ENCODE peak calls at places on chromosomes 2 and 18, in four cellular contexts. N is H1, W is IMR-90, F is mesendoderm. Y is an unnamed sample.

GRCh38 chr2:222671259-222672067 is at the start of gene MOGAT1:
- DNase-seq in N (peak; percentile 86), W (no peak), F (peak; percentile 83), Y (peak; percentile 84)

GRCh38 chr2:96927420-96928171 is 57.7 kb upstream of the SEMA4C start:
- DNase-seq in N (no peak), W (no peak), F (no peak), Y (no peak)

GRCh38 chr2:38098351-38099095 is 22.6 kb upstream of the CYP1B1 start:
- DNase-seq in N (no peak), W (no peak), F (peak; percentile 27), Y (no peak)

GRCh38 chr2:46866770-46867246 is 48.8 kb downstream of the MCFD2 start:
- DNase-seq in N (no peak), W (no peak), F (no peak), Y (no peak)

GRCh38 chr2:237594514-237594871 is 4.0 kb upstream of the RAB17 start:
- DNase-seq in N (no peak), W (peak; percentile 25), F (no peak), Y (no peak)

GRCh38 chr2:207258191-207258991 is 92.6 kb upstream of the KLF7 start:
- DNase-seq in N (no peak), W (peak; percentile 100), F (peak; percentile 75), Y (no peak)

GRCh38 chr2:54677476-54678265 is 45.8 kb upstream of the EML6 start:
- DNase-seq in N (peak; percentile 23), W (peak; percentile 12), F (no peak), Y (no peak)

GRCh38 chr18:79630266-79631095 is 49.1 kb upstream of the CTDP1 start:
- DNase-seq in N (peak; percentile 38), W (no peak), F (no peak), Y (no peak)

GRCh38 chr2:83055338-83056010 is 1403.6 kb downstream of the SUCLG1 start:
- DNase-seq in N (no peak), W (peak; percentile 86), F (no peak), Y (no peak)

GRCh38 chr2:43224571-43225092 is 1.8 kb downstream of the ZFP36L2 start:
- DNase-seq in N (peak; percentile 66), W (peak; percentile 17), F (peak; percentile 68), Y (no peak)

GRCh38 chr2:215711484-215712034 is 275.7 kb upstream of the FN1 start:
- DNase-seq in N (no peak), W (peak; percentile 78), F (peak; percentile 69), Y (no peak)
- H2BK5ac ChIP-seq in N (no peak overlapping the region), W (peak overlapping the region; percentile 97), F (peak overlapping the region; percentile 56), Y (no peak overlapping the region)

DNA sequence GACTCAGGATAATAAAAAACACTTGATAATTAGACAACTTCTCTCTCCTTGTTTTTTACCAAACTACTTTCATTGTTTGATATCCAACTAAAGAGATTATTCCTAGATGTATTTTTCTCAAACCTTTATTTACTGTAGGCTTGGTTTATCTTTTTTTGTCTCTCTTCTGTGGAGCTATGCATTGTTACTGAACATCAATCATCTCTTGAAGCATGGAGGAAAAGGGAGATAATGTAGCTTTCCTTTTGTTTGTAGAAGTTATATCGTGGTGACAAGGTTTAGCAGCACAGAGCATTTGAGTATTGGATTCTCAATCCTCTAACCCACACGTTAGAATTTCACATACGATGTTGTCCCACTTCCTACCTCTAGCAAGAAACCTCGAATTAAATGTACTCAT is 41.7 kb downstream of the SMCHD1 start:
- DNase-seq in N (no peak), W (no peak), F (no peak), Y (no peak)
- H2BK5ac ChIP-seq in N (no peak overlapping the region), W (no peak overlapping the region), F (no peak overlapping the region), Y (no peak overlapping the region)

GRCh38 chr18:77653792-77654191 is 404.1 kb downstream of the GALR1 start:
- DNase-seq in N (no peak), W (no peak), F (no peak), Y (no peak)

GRCh38 chr18:77654302-77654701 is 404.7 kb downstream of the GALR1 start:
- DNase-seq in N (no peak), W (no peak), F (no peak), Y (no peak)

GRCh38 chr18:77658309-77658681 is 408.6 kb downstream of the GALR1 start:
- DNase-seq in N (no peak), W (no peak), F (no peak), Y (no peak)

GRCh38 chr18:77657651-77658308 is 408.1 kb downstream of the GALR1 start:
- DNase-seq in N (no peak), W (no peak), F (no peak), Y (no peak)
- H2BK5ac ChIP-seq in N (no peak overlapping the region), W (no peak overlapping the region), F (no peak overlapping the region), Y (no peak overlapping the region)

GRCh38 chr2:25293145-25293544 is 48.6 kb downstream of the DNMT3A start:
- DNase-seq in N (no peak), W (peak; percentile 22), F (no peak), Y (no peak)
- H2BK5ac ChIP-seq in N (no peak overlapping the region), W (no peak overlapping the region), F (no peak overlapping the region), Y (no peak overlapping the region)

DNA sequence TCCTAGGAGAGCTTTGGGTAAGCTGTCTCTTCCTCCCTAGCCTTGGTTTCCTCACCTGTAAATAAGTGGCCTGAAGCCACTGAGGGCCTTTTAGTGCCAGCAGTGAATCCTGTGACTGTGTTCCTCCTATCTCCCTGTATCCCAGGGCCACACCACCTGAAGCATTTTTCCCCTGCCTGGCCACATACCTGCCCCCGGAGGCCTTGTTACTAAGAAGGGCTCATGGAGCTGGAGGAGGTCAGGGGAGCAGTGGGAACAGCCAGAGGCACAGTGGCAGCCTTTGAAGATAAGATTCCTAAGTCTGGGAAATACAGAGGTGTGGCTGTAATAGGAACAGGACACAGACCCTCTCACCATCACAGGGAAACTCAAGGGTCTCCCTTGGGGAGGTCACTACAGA is 162.4 kb downstream of the SMAD7 start:
- DNase-seq in N (no peak), W (no peak), F (no peak), Y (no peak)
- H2BK5ac ChIP-seq in N (no peak overlapping the region), W (no peak overlapping the region), F (no peak overlapping the region), Y (no peak overlapping the region)

GRCh38 chr18:69205925-69206324 is 194.8 kb upstream of the DOK6 start:
- DNase-seq in N (no peak), W (peak; percentile 2), F (no peak), Y (no peak)
- H2BK5ac ChIP-seq in N (no peak overlapping the region), W (no peak overlapping the region), F (no peak overlapping the region), Y (no peak overlapping the region)